ENCODE peak calls at places on chromosomes 12 and 14, in four cellular contexts. One of them, this sample, is unnamed.

GRCh38 chr12:109466305-109466704 is 10.8 kb downstream of the KCTD10 start:
- DNase-seq in CD8-positive, alpha-beta T cell: no peak
- DNase-seq in HCT116: no peak
- DNase-seq in pancreas: no peak
- DNase-seq in this sample: no peak

GRCh38 chr12:21801522-21802288 is 27.2 kb upstream of the KCNJ8 start:
- DNase-seq in CD8-positive, alpha-beta T cell: no peak
- DNase-seq in pancreas: no peak
- DNase-seq in HCT116: no peak
- DNase-seq in this sample: no peak

GRCh38 chr12:96441811-96442210 is 41.6 kb upstream of the CDK17 start:
- DNase-seq in CD8-positive, alpha-beta T cell: no peak
- DNase-seq in pancreas: no peak
- DNase-seq in HCT116: no peak
- DNase-seq in this sample: no peak

GRCh38 chr12:6047249-6048227 is 76.9 kb downstream of the VWF start:
- DNase-seq in CD8-positive, alpha-beta T cell: no peak
- DNase-seq in HCT116: no peak
- DNase-seq in pancreas: no peak
- DNase-seq in this sample: no peak

GRCh38 chr14:92687681-92688433 is 60.6 kb downstream of the LGMN start:
- DNase-seq in pancreas: peak; percentile 65
- DNase-seq in CD8-positive, alpha-beta T cell: no peak
- DNase-seq in HCT116: no peak
- DNase-seq in this sample: peak; percentile 40

GRCh38 chr12:117047810-117048584 is 51.2 kb downstream of the TESC start:
- DNase-seq in pancreas: peak; percentile 58
- DNase-seq in HCT116: no peak
- DNase-seq in CD8-positive, alpha-beta T cell: no peak
- DNase-seq in this sample: peak; percentile 78

GRCh38 chr12:52920937-52921336 is 16.1 kb upstream of the KRT8 start:
- DNase-seq in HCT116: no peak
- DNase-seq in CD8-positive, alpha-beta T cell: no peak
- DNase-seq in pancreas: no peak
- DNase-seq in this sample: no peak

GRCh38 chr12:115000038-115000437 is 316.1 kb upstream of the TBX3 start:
- DNase-seq in CD8-positive, alpha-beta T cell: no peak
- DNase-seq in pancreas: no peak
- DNase-seq in HCT116: peak; percentile 54
- DNase-seq in this sample: no peak

GRCh38 chr12:107983871-107984480 is 145.1 kb upstream of the WSCD2 start:
- DNase-seq in CD8-positive, alpha-beta T cell: no peak
- DNase-seq in HCT116: no peak
- DNase-seq in pancreas: no peak
- DNase-seq in this sample: no peak

GRCh38 chr12:4011597-4011996 is 138.4 kb upstream of the PARP11 start:
- DNase-seq in pancreas: no peak
- DNase-seq in HCT116: no peak
- DNase-seq in CD8-positive, alpha-beta T cell: no peak
- DNase-seq in this sample: no peak

GRCh38 chr12:4278582-4278939 is 5.0 kb downstream of the CCND2 start:
- DNase-seq in HCT116: no peak
- DNase-seq in CD8-positive, alpha-beta T cell: no peak
- DNase-seq in pancreas: no peak
- DNase-seq in this sample: peak; percentile 66

GRCh38 chr12:53696285-53696654 is 20.4 kb upstream of the ATP5MC2 start:
- DNase-seq in CD8-positive, alpha-beta T cell: no peak
- DNase-seq in HCT116: peak; percentile 95
- DNase-seq in pancreas: peak; percentile 65
- DNase-seq in this sample: no peak

GRCh38 chr12:29072631-29073030 is 76.4 kb upstream of the FAR2 start:
- DNase-seq in pancreas: no peak
- DNase-seq in CD8-positive, alpha-beta T cell: no peak
- DNase-seq in HCT116: no peak
- DNase-seq in this sample: no peak

GRCh38 chr12:62523619-62524018 is 57.0 kb downstream of the MON2 start:
- DNase-seq in HCT116: no peak
- DNase-seq in pancreas: no peak
- DNase-seq in CD8-positive, alpha-beta T cell: no peak
- DNase-seq in this sample: no peak

GRCh38 chr12:110794623-110795280 is 52.0 kb upstream of the CCDC63 start:
- DNase-seq in pancreas: peak; percentile 14
- DNase-seq in HCT116: no peak
- DNase-seq in CD8-positive, alpha-beta T cell: no peak
- DNase-seq in this sample: peak; percentile 72

GRCh38 chr14:77659822-77660221 is 43.4 kb upstream of the SPTLC2 start:
- DNase-seq in pancreas: no peak
- DNase-seq in CD8-positive, alpha-beta T cell: no peak
- DNase-seq in HCT116: no peak
- DNase-seq in this sample: no peak

GRCh38 chr12:4119157-4119761 is 154.3 kb upstream of the CCND2 start:
- DNase-seq in HCT116: no peak
- DNase-seq in CD8-positive, alpha-beta T cell: no peak
- DNase-seq in pancreas: no peak
- DNase-seq in this sample: no peak

GRCh38 chr14:69999246-69999645 is 120.0 kb downstream of the SMOC1 start:
- DNase-seq in CD8-positive, alpha-beta T cell: no peak
- DNase-seq in HCT116: no peak
- DNase-seq in pancreas: peak; percentile 85
- DNase-seq in this sample: no peak

GRCh38 chr12:95693689-95694088 is 96.9 kb downstream of the NTN4 start:
- DNase-seq in CD8-positive, alpha-beta T cell: no peak
- DNase-seq in HCT116: no peak
- DNase-seq in pancreas: no peak
- DNase-seq in this sample: no peak

GRCh38 chr12:41531147-41531829 is 343.2 kb downstream of the PDZRN4 start:
- DNase-seq in CD8-positive, alpha-beta T cell: no peak
- DNase-seq in pancreas: no peak
- DNase-seq in HCT116: no peak
- DNase-seq in this sample: peak; percentile 71

GRCh38 chr14:52834440-52834842 is 43.0 kb upstream of the GNPNAT1 start:
- DNase-seq in HCT116: no peak
- DNase-seq in CD8-positive, alpha-beta T cell: no peak
- DNase-seq in pancreas: no peak
- DNase-seq in this sample: no peak

GRCh38 chr12:110012137-110012536 is 12.9 kb downstream of the ANKRD13A start:
- DNase-seq in HCT116: no peak
- DNase-seq in CD8-positive, alpha-beta T cell: no peak
- DNase-seq in pancreas: no peak
- DNase-seq in this sample: no peak

GRCh38 chr14:43539210-43539609 is 967.9 kb downstream of the FSCB start:
- DNase-seq in CD8-positive, alpha-beta T cell: no peak
- DNase-seq in HCT116: peak; percentile 1
- DNase-seq in pancreas: peak; percentile 37
- DNase-seq in this sample: no peak

GRCh38 chr12:46177020-46177419 is 91.8 kb downstream of the SLC38A1 start:
- DNase-seq in CD8-positive, alpha-beta T cell: no peak
- DNase-seq in HCT116: no peak
- DNase-seq in pancreas: no peak
- DNase-seq in this sample: no peak

GRCh38 chr12:64890873-64891468 is 66.5 kb downstream of the TBC1D30 start:
- DNase-seq in HCT116: peak; percentile 51
- DNase-seq in CD8-positive, alpha-beta T cell: no peak
- DNase-seq in pancreas: no peak
- DNase-seq in this sample: no peak

GRCh38 chr12:51246254-51246853 is 7.7 kb downstream of the DAZAP2 start:
- DNase-seq in HCT116: no peak
- DNase-seq in CD8-positive, alpha-beta T cell: peak; percentile 23
- DNase-seq in pancreas: no peak
- DNase-seq in this sample: peak; percentile 29

GRCh38 chr14:61151276-61151675 is 129.9 kb downstream of the TMEM30B start:
- DNase-seq in HCT116: no peak
- DNase-seq in CD8-positive, alpha-beta T cell: no peak
- DNase-seq in pancreas: no peak
- DNase-seq in this sample: no peak

GRCh38 chr12:27711957-27712356 is 1.3 kb downstream of the MRPS35 start:
- DNase-seq in pancreas: no peak
- DNase-seq in CD8-positive, alpha-beta T cell: no peak
- DNase-seq in HCT116: no peak
- DNase-seq in this sample: no peak

GRCh38 chr12:27711312-27711682 is 665 bp downstream of the MRPS35 start:
- DNase-seq in pancreas: no peak
- DNase-seq in HCT116: no peak
- DNase-seq in CD8-positive, alpha-beta T cell: no peak
- DNase-seq in this sample: no peak

GRCh38 chr12:27709932-27710591 is 570 bp upstream of the MRPS35 start:
- DNase-seq in HCT116: no peak
- DNase-seq in CD8-positive, alpha-beta T cell: no peak
- DNase-seq in pancreas: peak; percentile 39
- DNase-seq in this sample: no peak

GRCh38 chr12:27709212-27709931 is 1.3 kb upstream of the MRPS35 start:
- DNase-seq in CD8-positive, alpha-beta T cell: no peak
- DNase-seq in HCT116: no peak
- DNase-seq in pancreas: no peak
- DNase-seq in this sample: no peak

GRCh38 chr12:27710592-27711311 is at the start of gene MRPS35:
- DNase-seq in CD8-positive, alpha-beta T cell: peak; percentile 90
- DNase-seq in pancreas: peak; percentile 92
- DNase-seq in HCT116: peak; percentile 80
- DNase-seq in this sample: peak; percentile 92
- TF ChIP-seq CTCF in CD8-positive, alpha-beta T cell: no peak
- TF ChIP-seq CTCF in pancreas: no peak
- TF ChIP-seq CTCF in HCT116: no peak
- TF ChIP-seq CTCF in this sample: no peak

DNA sequence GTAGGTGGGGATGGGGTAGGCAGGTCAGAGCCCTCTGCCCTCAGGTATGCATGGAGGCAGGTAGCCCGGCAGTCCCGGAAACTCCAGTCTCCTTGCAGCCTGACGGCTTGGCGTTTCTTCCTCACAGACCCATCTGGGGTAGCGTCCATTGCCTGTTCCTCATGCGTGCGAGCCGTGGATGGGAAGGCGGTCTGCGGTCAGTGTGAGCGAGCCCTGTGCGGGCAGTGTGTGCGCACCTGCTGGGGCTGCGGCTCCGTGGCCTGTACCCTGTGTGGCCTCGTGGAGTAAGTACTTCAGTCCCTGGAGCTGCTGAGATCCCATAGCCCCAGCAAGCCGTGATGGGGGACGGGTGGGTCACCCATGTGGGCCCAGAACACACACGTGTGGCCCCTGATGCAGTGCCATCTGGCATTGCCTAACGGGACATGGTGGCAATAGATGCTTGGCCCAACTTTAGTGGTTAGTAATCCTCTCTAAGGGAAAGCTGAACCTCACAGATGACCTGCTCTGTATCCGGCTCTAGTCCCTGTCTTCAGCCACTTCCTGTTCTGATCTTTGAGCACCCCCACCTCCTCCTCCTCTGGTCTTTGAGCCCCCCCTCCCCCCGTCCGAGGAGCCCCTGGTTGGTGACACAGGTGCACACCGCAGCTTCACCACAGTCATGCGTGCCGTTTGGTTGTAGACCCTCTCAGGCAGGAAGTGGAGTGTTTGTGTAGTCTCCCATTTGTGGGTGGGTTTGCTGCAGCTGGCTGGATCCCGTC is 3.7 kb downstream of the SIVA1 start:
- DNase-seq in HCT116: no peak
- DNase-seq in CD8-positive, alpha-beta T cell: no peak
- DNase-seq in pancreas: no peak
- DNase-seq in this sample: no peak
- H3K4me1 ChIP-seq in HCT116: peaks cover 14% of the 10 kb centered on the region
- H3K4me1 ChIP-seq in CD8-positive, alpha-beta T cell: peaks cover 50% of the 10 kb centered on the region
- H3K4me1 ChIP-seq in pancreas: peaks cover 30% of the 10 kb centered on the region
- H3K4me1 ChIP-seq in this sample: peaks cover 25% of the 10 kb centered on the region

GRCh38 chr14:23242076-23242475 is 4.3 kb downstream of the RNF212B start:
- DNase-seq in pancreas: no peak
- DNase-seq in CD8-positive, alpha-beta T cell: no peak
- DNase-seq in HCT116: no peak
- DNase-seq in this sample: no peak

GRCh38 chr14:23248601-23249000 is 10.9 kb downstream of the RNF212B start:
- DNase-seq in HCT116: no peak
- DNase-seq in CD8-positive, alpha-beta T cell: no peak
- DNase-seq in pancreas: no peak
- DNase-seq in this sample: no peak

GRCh38 chr14:23249810-23250209 is 12.1 kb downstream of the RNF212B start:
- DNase-seq in CD8-positive, alpha-beta T cell: no peak
- DNase-seq in HCT116: no peak
- DNase-seq in pancreas: no peak
- DNase-seq in this sample: no peak

GRCh38 chr14:23240661-23241060 is 2.9 kb downstream of the RNF212B start:
- DNase-seq in HCT116: no peak
- DNase-seq in pancreas: no peak
- DNase-seq in CD8-positive, alpha-beta T cell: no peak
- DNase-seq in this sample: no peak

DNA sequence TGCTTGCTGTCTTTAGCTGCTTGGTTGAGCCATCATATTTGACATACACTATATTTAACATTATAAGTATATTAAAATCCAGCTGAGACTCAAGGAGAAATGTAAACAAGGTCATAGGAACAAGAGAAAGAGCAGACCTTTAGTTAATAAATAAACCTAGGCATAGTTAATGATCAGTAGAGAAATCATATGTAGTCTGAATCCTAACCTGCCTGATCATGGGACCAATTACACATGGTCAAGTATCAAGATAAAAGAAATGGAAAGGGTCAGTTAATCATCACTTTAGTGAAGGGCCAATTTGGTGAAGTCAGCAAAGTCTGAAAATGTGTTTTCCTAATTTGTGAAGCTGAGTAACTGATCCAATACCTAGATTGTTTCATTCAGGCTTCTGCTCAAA is 7.5 kb downstream of the RNF212B start:
- DNase-seq in CD8-positive, alpha-beta T cell: no peak
- DNase-seq in pancreas: no peak
- DNase-seq in HCT116: no peak
- DNase-seq in this sample: no peak
- H3K27ac ChIP-seq in CD8-positive, alpha-beta T cell: no peak overlapping the region
- H3K27ac ChIP-seq in pancreas: peak overlapping the region; percentile 59
- H3K27ac ChIP-seq in HCT116: no peak overlapping the region
- H3K27ac ChIP-seq in this sample: no peak overlapping the region

GRCh38 chr12:79991586-79991985 is 56.7 kb upstream of the PPP1R12A start:
- DNase-seq in HCT116: no peak
- DNase-seq in pancreas: no peak
- DNase-seq in CD8-positive, alpha-beta T cell: no peak
- DNase-seq in this sample: no peak

GRCh38 chr12:79983492-79983891 is 48.6 kb upstream of the PPP1R12A start:
- DNase-seq in HCT116: no peak
- DNase-seq in pancreas: no peak
- DNase-seq in CD8-positive, alpha-beta T cell: no peak
- DNase-seq in this sample: no peak

GRCh38 chr12:79983969-79984629 is 49.2 kb upstream of the PPP1R12A start:
- DNase-seq in CD8-positive, alpha-beta T cell: no peak
- DNase-seq in pancreas: no peak
- DNase-seq in HCT116: no peak
- DNase-seq in this sample: no peak

GRCh38 chr12:79993106-79993862 is 58.4 kb upstream of the PPP1R12A start:
- DNase-seq in pancreas: no peak
- DNase-seq in HCT116: no peak
- DNase-seq in CD8-positive, alpha-beta T cell: no peak
- DNase-seq in this sample: no peak

DNA sequence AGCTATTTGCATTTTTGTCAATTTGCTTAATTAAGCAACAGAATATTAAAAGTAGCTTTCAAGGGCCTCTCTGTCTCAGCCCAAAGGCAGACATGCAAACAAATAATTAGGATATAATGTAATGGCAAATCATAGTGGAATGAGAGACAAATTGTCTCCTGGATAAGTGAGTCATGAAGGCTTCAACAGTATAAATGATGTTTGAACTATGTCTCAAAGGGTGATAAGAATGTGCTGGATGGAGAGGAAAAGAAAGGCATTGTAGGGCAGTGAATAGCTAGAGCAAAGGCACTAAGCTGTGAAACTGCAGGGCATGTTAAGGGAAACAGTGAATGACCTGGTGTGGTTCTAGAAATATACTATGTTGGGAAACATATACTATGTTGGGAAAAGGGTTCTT is 53.5 kb upstream of the PPP1R12A start:
- DNase-seq in pancreas: no peak
- DNase-seq in CD8-positive, alpha-beta T cell: no peak
- DNase-seq in HCT116: no peak
- DNase-seq in this sample: no peak
- TF ChIP-seq CTCF in pancreas: no peak
- TF ChIP-seq CTCF in CD8-positive, alpha-beta T cell: no peak
- TF ChIP-seq CTCF in HCT116: no peak
- TF ChIP-seq CTCF in this sample: no peak

This sample was measured in heart right ventricle.